ENCODE peak calls at places on chromosomes 7 and 10, in nine cellular contexts. P is NCI-H69; X is EH; B is DND-41; N is HuH-7; L is GM10248; C is central memory CD4-positive, alpha-beta T cell; O is NCI-H2029; D is anterior cingulate cortex. K is an unnamed sample.

GRCh38 chr10:33542747-33543505 is 208.5 kb upstream of the NRP1 start:
- DNase-seq in L (no peak), B (no peak), C (no peak), D (no peak), X (peak; percentile 72), P (no peak), O (no peak), N (no peak), K (peak; percentile 49)

GRCh38 chr10:84194424-84195043 is at the start of gene CDHR1:
- DNase-seq in L (peak; percentile 65), X (peak; percentile 29), P (peak; percentile 48), N (no peak), B (no peak), C (no peak), O (no peak), D (peak; percentile 18), K (no peak)

GRCh38 chr7:64990216-64990615 is 620 bp downstream of the ZNF117 start:
- DNase-seq in D (no peak), N (no peak), O (no peak), C (no peak), B (no peak), P (peak; percentile 6), X (no peak), L (no peak), K (no peak)

GRCh38 chr10:110274072-110274627 is 30.6 kb downstream of the SMNDC1 start:
- DNase-seq in B (no peak), P (peak; percentile 50), D (no peak), L (peak; percentile 20), O (no peak), N (no peak), C (no peak), X (no peak), K (no peak)

GRCh38 chr10:18473424-18474110 is 177.8 kb downstream of the NSUN6 start:
- DNase-seq in C (no peak), N (no peak), D (no peak), X (no peak), O (no peak), P (peak; percentile 43), B (no peak), L (no peak), K (no peak)

GRCh38 chr7:81154565-81154964 is 235.7 kb upstream of the SEMA3C start:
- DNase-seq in B (no peak), N (no peak), L (no peak), P (no peak), O (no peak), C (no peak), X (no peak), D (no peak), K (no peak)

GRCh38 chr10:132036887-132037675 is 28.7 kb upstream of the JAKMIP3 start:
- DNase-seq in D (no peak), L (no peak), O (no peak), P (no peak), X (peak; percentile 1), N (no peak), B (no peak), C (no peak), K (no peak)

GRCh38 chr10:122140477-122140902 is 130.6 kb upstream of the BTBD16 start:
- DNase-seq in P (peak; percentile 46), C (no peak), L (no peak), B (no peak), D (no peak), X (peak; percentile 79), O (no peak), N (no peak), K (peak; percentile 72)

GRCh38 chr7:131327049-131327625 is 539 bp upstream of the MKLN1 start:
- DNase-seq in X (peak; percentile 83), N (peak; percentile 40), D (peak; percentile 35), O (peak; percentile 29), L (peak; percentile 34), B (peak; percentile 45), C (no peak), P (peak; percentile 73), K (peak; percentile 64)

GRCh38 chr7:24831240-24831639 is 74.0 kb upstream of the GSDME start:
- DNase-seq in L (no peak), B (no peak), C (no peak), D (no peak), X (peak; percentile 88), O (no peak), N (no peak), P (no peak), K (peak; percentile 77)

GRCh38 chr10:17075510-17075909 is 54.1 kb downstream of the CUBN start:
- DNase-seq in B (no peak), P (no peak), D (no peak), N (no peak), C (no peak), O (no peak), X (peak; percentile 97), L (no peak), K (peak; percentile 99)

GRCh38 chr7:120723465-120724385 is 134.2 kb downstream of the TSPAN12 start:
- DNase-seq in N (peak; percentile 8), D (no peak), P (no peak), L (no peak), C (no peak), B (no peak), X (no peak), O (no peak), K (no peak)

GRCh38 chr10:52770904-52771303 is 1.7 kb downstream of the MBL2 start:
- DNase-seq in X (no peak), P (no peak), C (no peak), D (no peak), O (no peak), N (no peak), B (no peak), L (no peak), K (no peak)

GRCh38 chr10:114384601-114385000 is 19.7 kb downstream of the AFAP1L2 start:
- DNase-seq in P (no peak), L (no peak), N (no peak), D (no peak), C (no peak), O (no peak), B (no peak), X (no peak), K (no peak)

GRCh38 chr10:107913317-107914294 is 749.1 kb upstream of the SORCS1 start:
- DNase-seq in O (no peak), D (no peak), P (no peak), C (no peak), X (no peak), B (no peak), L (no peak), N (no peak), K (no peak)

GRCh38 chr7:922334-923107 is 32.0 kb downstream of the ADAP1 start:
- DNase-seq in B (no peak), X (no peak), C (no peak), O (no peak), P (no peak), N (no peak), L (no peak), D (no peak), K (no peak)

GRCh38 chr7:127594490-127594889 is 954 bp downstream of the FSCN3 start:
- DNase-seq in C (no peak), X (no peak), L (no peak), N (no peak), O (no peak), P (no peak), D (no peak), B (no peak), K (no peak)

GRCh38 chr7:22578048-22578770 is 78.2 kb upstream of the STEAP1B start:
- DNase-seq in O (no peak), N (no peak), B (no peak), D (no peak), C (no peak), P (no peak), X (peak; percentile 91), L (no peak), K (peak; percentile 83)

GRCh38 chr7:1483536-1484505 is 20.4 kb downstream of the INTS1 start:
- DNase-seq in L (no peak), B (no peak), N (no peak), P (no peak), C (no peak), D (no peak), O (no peak), X (no peak), K (no peak)

GRCh38 chr7:102889836-102890235 is 23.0 kb upstream of the LRRC17 start:
- DNase-seq in O (no peak), L (no peak), N (no peak), D (no peak), C (no peak), P (no peak), X (no peak), B (no peak), K (peak; percentile 34)

GRCh38 chr7:5694221-5694754 is 87.2 kb downstream of the RNF216 start:
- DNase-seq in L (no peak), B (no peak), O (no peak), D (no peak), P (no peak), C (no peak), N (no peak), X (peak; percentile 98), K (peak; percentile 96)

GRCh38 chr10:132850896-132851295 is 64.9 kb upstream of the NKX6-2 start:
- DNase-seq in O (no peak), X (no peak), N (no peak), B (peak; percentile 2), P (no peak), L (no peak), C (no peak), D (no peak), K (no peak)

GRCh38 chr10:125782661-125783060 is 7.0 kb upstream of the MMP21 start:
- DNase-seq in P (no peak), D (no peak), X (no peak), O (no peak), L (no peak), C (no peak), N (no peak), B (no peak), K (no peak)

GRCh38 chr10:133445751-133446708 is 7.7 kb upstream of the SCART1 start:
- DNase-seq in D (no peak), P (no peak), C (no peak), L (no peak), X (no peak), O (no peak), N (no peak), B (no peak), K (no peak)

GRCh38 chr7:1677206-1678069 is 7.4 kb downstream of the ELFN1 start:
- DNase-seq in L (peak; percentile 8), X (no peak), O (no peak), P (no peak), D (no peak), C (no peak), N (no peak), B (no peak), K (no peak)

GRCh38 chr10:3959370-3960266 is 174.6 kb upstream of the KLF6 start:
- DNase-seq in P (no peak), D (no peak), X (no peak), B (peak; percentile 79), N (no peak), O (no peak), L (no peak), C (no peak), K (no peak)

GRCh38 chr10:114751856-114752255 is 69.7 kb upstream of the FHIP2A start:
- DNase-seq in O (no peak), D (no peak), N (no peak), B (no peak), L (no peak), X (peak; percentile 62), C (no peak), P (no peak), K (no peak)

K was measured in HCEC 1CT.